ENCODE peak calls at places on chromosomes 1 and 21, in six cellular contexts. D, H, C, U, P and J are unnamed samples.

GRCh38 chr1:22508329-22508728 is 55.0 kb upstream of the EPHA8 start:
- DNase-seq in D (no peak), C (no peak), P (no peak), U (no peak), H (no peak), J (peak)

GRCh38 chr1:209769171-209769904 is 13.5 kb downstream of the TRAF3IP3 start:
- DNase-seq in P (peak), U (no peak), C (peak), H (peak), D (peak), J (peak)

GRCh38 chr1:7252411-7253117 is 467.3 kb downstream of the CAMTA1 start:
- DNase-seq in U (no peak), P (no peak), H (no peak), C (no peak), D (no peak), J (no peak)

GRCh38 chr1:36476945-36477344 is 5.8 kb downstream of the CSF3R start:
- DNase-seq in P (no peak), D (no peak), U (no peak), H (no peak), C (no peak), J (no peak)

GRCh38 chr1:167612583-167612982 is 17.4 kb upstream of the RCSD1 start:
- DNase-seq in U (no peak), D (no peak), H (no peak), C (no peak), P (no peak), J (no peak)

GRCh38 chr21:45830221-45830640 is 151.3 kb upstream of the COL6A1 start:
- DNase-seq in U (no peak), C (no peak), P (no peak), D (no peak), H (no peak), J (no peak)

GRCh38 chr1:59747469-59748014 is 67.2 kb upstream of the HOOK1 start:
- DNase-seq in P (no peak), U (no peak), D (no peak), H (no peak), C (no peak), J (no peak)

GRCh38 chr1:25743164-25744139 is 56.5 kb upstream of the SELENON start:
- DNase-seq in U (peak), P (no peak), H (peak), C (peak), D (peak), J (peak)

GRCh38 chr1:115454835-115455511 is 116.9 kb upstream of the NGF start:
- DNase-seq in D (no peak), P (peak), U (peak), H (peak), C (no peak), J (peak)

GRCh38 chr1:51070640-51071039 is 31.4 kb upstream of the C1orf185 start:
- DNase-seq in U (no peak), D (no peak), P (peak), C (no peak), H (peak), J (peak)

GRCh38 chr1:11823366-11824137 is 17.6 kb downstream of the CLCN6 start:
- DNase-seq in D (no peak), P (no peak), U (no peak), H (no peak), C (no peak), J (no peak)

GRCh38 chr1:204959836-204960235 is 83.2 kb upstream of the CNTN2 start:
- DNase-seq in U (no peak), C (no peak), H (no peak), P (no peak), D (no peak), J (no peak)

GRCh38 chr1:167881069-167881468 is 32.9 kb downstream of the ADCY10 start:
- DNase-seq in C (no peak), P (peak), D (no peak), U (no peak), H (no peak), J (no peak)

GRCh38 chr1:14666376-14666775 is 67.9 kb downstream of the KAZN start:
- DNase-seq in U (no peak), H (peak), C (no peak), P (no peak), D (no peak), J (no peak)

GRCh38 chr21:44296916-44297315 is 2.9 kb upstream of the PFKL start:
- DNase-seq in D (no peak), C (no peak), H (no peak), U (no peak), P (no peak), J (no peak)

GRCh38 chr1:99737016-99737415 is 29.4 kb downstream of the FRRS1 start:
- DNase-seq in P (peak), D (no peak), H (peak), U (peak), C (no peak), J (peak)

GRCh38 chr1:200372095-200372884 is 37.5 kb downstream of the ZNF281 start:
- DNase-seq in U (no peak), P (peak), H (peak), D (no peak), C (no peak), J (no peak)

GRCh38 chr21:35138665-35139381 is 89.7 kb upstream of the RUNX1 start:
- DNase-seq in C (no peak), U (no peak), D (no peak), H (no peak), P (peak), J (no peak)

GRCh38 chr21:29656504-29657227 is 283.1 kb downstream of the GRIK1 start:
- DNase-seq in H (peak), D (no peak), C (no peak), P (peak), U (no peak), J (no peak)

GRCh38 chr1:53639996-53640695 is 98.8 kb downstream of the GLIS1 start:
- DNase-seq in P (no peak), D (peak), H (no peak), U (no peak), C (no peak), J (no peak)

GRCh38 chr1:176803596-176803995 is 340.6 kb downstream of the PAPPA2 start:
- DNase-seq in P (no peak), D (no peak), H (no peak), U (no peak), C (no peak), J (no peak)

GRCh38 chr21:26041441-26042180 is 129.0 kb downstream of the APP start:
- DNase-seq in D (no peak), H (peak), U (no peak), P (peak), C (no peak), J (no peak)

GRCh38 chr1:88333301-88333700 is 350.8 kb upstream of the PKN2 start:
- DNase-seq in U (no peak), P (no peak), D (no peak), C (no peak), H (no peak), J (no peak)

GRCh38 chr1:38831753-38832734 is 27.5 kb downstream of the RRAGC start:
- DNase-seq in P (peak), D (no peak), C (no peak), H (peak), U (no peak), J (no peak)

GRCh38 chr1:92989936-92990582 is 28.8 kb upstream of the DIPK1A start:
- DNase-seq in H (no peak), C (no peak), U (no peak), P (peak), D (no peak), J (no peak)

GRCh38 chr1:52752427-52752826 is 26.2 kb downstream of the ZYG11B start:
- DNase-seq in D (no peak), C (no peak), P (peak), U (no peak), H (no peak), J (no peak)

GRCh38 chr1:201269241-201269640 is 14.1 kb upstream of the PKP1 start:
- DNase-seq in P (no peak), C (no peak), D (peak), H (no peak), U (no peak), J (no peak)

GRCh38 chr1:15616704-15617172 is 520 bp upstream of the DDI2 start:
- DNase-seq in P (peak), C (no peak), D (no peak), H (peak), U (no peak), J (no peak)